ENCODE peak calls at places on chromosomes 16 and 17, in six cellular contexts. Y is K562, X is endothelial cell of umbilical vein, W is HepG2, A is A549, J is GM12878. R is an unnamed sample.

GRCh38 chr16:53743149-53743566 is 39.2 kb downstream of the FTO start:
- DNase-seq in A (peak), X (peak), W (peak), Y (peak), J (no peak), R (peak)

GRCh38 chr17:65495255-65496060 is 66.0 kb downstream of the AXIN2 start:
- DNase-seq in X (no peak), Y (no peak), W (no peak), J (no peak), A (no peak), R (no peak)

GRCh38 chr17:17535957-17536356 is 39.8 kb upstream of the RASD1 start:
- DNase-seq in J (no peak), Y (no peak), W (no peak), A (peak), X (no peak), R (no peak)

GRCh38 chr16:1772362-1772907 is at the start of gene EME2:
- DNase-seq in W (peak), Y (peak), X (no peak), A (peak), J (no peak), R (peak)

GRCh38 chr17:35088647-35088910 is 25.1 kb upstream of the RFFL start:
- DNase-seq in W (no peak), A (peak), X (no peak), J (no peak), Y (peak), R (no peak)

GRCh38 chr17:73719588-73720071 is 75.4 kb upstream of the SDK2 start:
- DNase-seq in X (no peak), J (no peak), A (no peak), Y (no peak), W (peak), R (peak)

GRCh38 chr17:80819422-80820164 is 172.0 kb upstream of the CHMP6 start:
- DNase-seq in J (no peak), W (peak), X (no peak), A (no peak), Y (no peak), R (peak)

GRCh38 chr16:85656351-85657266 is 32.1 kb downstream of the GINS2 start:
- DNase-seq in X (no peak), J (no peak), Y (no peak), A (no peak), W (no peak), R (no peak)

GRCh38 chr16:68253721-68254120 is 8.5 kb downstream of the PLA2G15 start:
- DNase-seq in J (no peak), A (no peak), X (no peak), W (peak), Y (no peak), R (no peak)

GRCh38 chr16:68250951-68251350 is 5.8 kb downstream of the PLA2G15 start:
- DNase-seq in X (no peak), Y (no peak), W (no peak), A (no peak), J (no peak), R (no peak)

GRCh38 chr16:68249361-68249760 is 4.2 kb downstream of the PLA2G15 start:
- DNase-seq in W (no peak), A (no peak), Y (no peak), J (no peak), X (no peak), R (no peak)

GRCh38 chr16:68251812-68252211 is 6.6 kb downstream of the PLA2G15 start:
- DNase-seq in J (no peak), A (no peak), Y (no peak), X (no peak), W (no peak), R (no peak)

DNA sequence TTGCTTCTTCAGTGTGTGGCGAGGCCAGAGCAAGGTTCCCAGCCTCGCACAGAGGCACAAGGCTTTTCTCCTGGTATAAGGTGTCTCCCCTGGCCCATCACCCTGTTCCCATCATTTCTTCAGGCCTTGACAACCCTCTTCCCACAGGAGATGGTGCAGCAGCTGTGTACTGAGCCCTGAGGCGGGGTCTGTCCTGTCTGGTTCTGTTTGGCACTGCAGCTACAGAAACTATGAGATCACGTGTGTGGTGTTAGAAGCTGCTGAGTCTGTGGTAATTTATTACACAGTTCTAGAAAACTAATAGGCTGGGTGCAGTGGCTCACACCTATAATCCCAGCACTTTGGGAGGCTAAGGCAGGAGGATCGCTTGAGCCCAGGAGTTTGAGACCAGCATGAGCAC is 7.2 kb downstream of the PLA2G15 start:
- DNase-seq in W (no peak), X (no peak), J (no peak), A (no peak), Y (no peak), R (no peak)
- H3K4me3 ChIP-seq in W (no peak), X (no peak), J (no peak), A (no peak), Y (no peak), R (no peak)

GRCh38 chr17:75456417-75457046 is at the start of gene TMEM94:
- DNase-seq in W (peak), A (peak), J (peak), X (peak), Y (peak), R (peak)
- TF ChIP-seq POLR2A in W (peak), A (peak), J (peak), X (peak), Y (peak), R (peak)

GRCh38 chr17:37490638-37491614 is 1.2 kb downstream of the DUSP14 start:
- DNase-seq in J (no peak), X (peak), Y (peak), A (peak), W (peak), R (peak)
- TF ChIP-seq MYC in J (no peak), X (peak), Y (no peak), A (peak), W (peak), R (peak)

DNA sequence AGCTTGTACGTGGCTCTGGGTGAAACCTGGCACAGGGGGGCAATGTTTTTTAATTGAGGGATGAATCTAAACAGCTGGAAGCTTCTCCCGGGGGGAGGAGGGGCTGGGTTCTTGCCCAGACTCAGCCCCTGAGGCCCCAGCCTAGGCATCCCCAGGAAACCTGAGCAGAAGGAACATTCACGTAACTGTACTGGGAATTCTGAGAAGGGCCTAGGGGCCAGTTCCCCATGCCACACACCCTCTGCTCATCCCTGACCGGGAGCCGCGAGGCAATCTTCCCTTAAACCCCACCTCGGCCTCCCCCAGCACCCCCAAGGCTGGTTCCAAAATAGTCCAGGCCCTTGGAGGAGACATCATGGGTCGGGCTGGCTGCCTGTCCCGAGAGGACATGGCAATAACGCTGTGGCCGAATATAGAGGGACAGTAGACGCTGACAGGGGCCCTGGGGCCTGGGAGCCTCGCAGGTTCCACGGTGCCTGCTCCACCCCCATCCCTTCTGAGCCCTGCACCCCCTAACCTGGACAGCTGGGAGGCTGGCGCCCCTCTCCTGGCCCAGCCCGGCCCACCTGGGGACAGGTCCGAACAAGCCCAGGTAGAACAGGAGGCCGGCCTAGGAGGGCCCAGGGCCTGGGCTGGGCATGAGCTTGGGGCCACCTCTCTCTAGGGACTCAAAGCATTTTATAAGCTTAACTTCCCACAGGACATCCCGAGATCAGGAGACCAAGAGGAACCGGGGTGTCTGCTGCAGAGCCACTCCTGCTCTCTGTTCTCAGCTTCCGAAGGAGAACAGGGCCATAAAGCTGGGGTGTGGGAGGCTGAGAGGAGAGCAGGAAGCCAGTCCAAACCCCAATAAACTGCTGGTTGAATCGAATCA is 83.2 kb upstream of the TOB1 start:
- DNase-seq in W (no peak), X (no peak), Y (no peak), A (no peak), J (no peak), R (no peak)
- H3K4me3 ChIP-seq in W (no peak), X (no peak), Y (no peak), A (no peak), J (no peak), R (no peak)

DNA sequence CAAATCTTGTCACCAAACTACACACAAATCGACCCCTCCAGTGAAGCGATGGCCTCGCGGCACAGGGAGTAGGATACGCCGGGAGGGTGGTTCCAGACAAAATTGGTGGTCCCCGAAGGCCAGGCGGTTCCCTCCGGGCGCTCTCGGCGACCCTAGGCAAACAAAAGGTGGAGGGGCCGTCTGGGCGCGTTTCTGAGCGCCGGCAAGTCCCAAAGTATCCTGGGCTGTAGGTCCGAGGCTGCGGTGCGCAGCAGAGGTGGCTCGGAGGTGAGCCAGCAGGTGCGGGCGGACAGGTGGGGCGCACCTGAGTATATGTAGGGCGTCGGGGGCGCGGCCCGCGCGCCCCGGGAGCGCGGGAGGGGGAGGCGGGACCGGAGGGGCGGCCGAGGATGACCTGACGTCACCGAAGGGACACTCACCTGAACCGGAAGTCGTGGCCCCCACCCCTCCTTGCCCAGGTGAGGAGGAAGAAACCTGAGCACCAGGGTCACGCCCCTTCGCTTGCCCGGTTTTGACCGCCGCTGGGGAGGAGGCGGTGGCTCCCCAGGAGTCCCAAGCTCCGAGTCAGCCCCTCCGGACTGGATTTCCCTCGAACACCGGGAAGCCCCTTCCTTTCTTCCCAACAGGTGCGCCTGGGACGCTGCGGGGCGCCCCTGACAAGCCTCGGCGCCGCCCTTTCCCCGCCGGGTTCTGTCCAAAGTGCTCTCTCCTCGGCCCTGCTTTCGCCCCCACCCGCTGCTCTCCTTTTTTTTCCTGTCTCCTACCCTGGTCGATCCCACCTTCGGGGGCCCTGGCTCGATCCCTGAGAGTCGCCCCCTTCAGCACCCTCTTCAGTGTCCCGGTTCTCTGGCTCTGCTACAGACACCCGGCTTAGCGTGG is at the start of gene CLDN7:
- DNase-seq in X (no peak), A (no peak), W (no peak), Y (peak), J (no peak), R (no peak)
- TF ChIP-seq POLR2A in X (no peak), A (no peak), W (no peak), Y (no peak), J (no peak), R (no peak)

R was measured in NB4.